ENCODE peak calls at places on chromosomes 7 and 10, in eight cellular contexts. J, X, E, K, P, Q, D and U are unnamed samples.
A peak's percentile ranks its signal among the peaks of the same experiment; 100 is the strongest.

GRCh38 chr10:103062854-103063642 is 130.0 kb downstream of the NT5C2 start:
- DNase-seq in D (no peak), J (no peak), X (no peak), P (no peak), K (no peak), Q (no peak), E (peak; percentile 49), U (no peak)

GRCh38 chr7:139681812-139682135 is 96.0 kb downstream of the HIPK2 start:
- DNase-seq in D (no peak), J (no peak), K (no peak), P (no peak), Q (no peak), X (no peak), E (no peak), U (no peak)

GRCh38 chr7:18619311-18619710 is 123.8 kb downstream of the HDAC9 start:
- DNase-seq in K (no peak), Q (no peak), X (no peak), P (no peak), D (no peak), E (no peak), J (no peak), U (no peak)

GRCh38 chr7:50211306-50212015 is 93.1 kb upstream of the IKZF1 start:
- DNase-seq in E (peak; percentile 30), Q (no peak), D (no peak), X (no peak), P (no peak), J (no peak), K (no peak), U (no peak)

GRCh38 chr7:1586126-1586826 is 16.4 kb upstream of the PSMG3 start:
- DNase-seq in D (no peak), E (no peak), X (no peak), K (no peak), J (no peak), Q (no peak), P (no peak), U (no peak)

GRCh38 chr10:48805411-48805810 is 120.7 kb downstream of the WDFY4 start:
- DNase-seq in Q (no peak), E (no peak), K (no peak), X (no peak), P (no peak), J (no peak), D (no peak), U (no peak)

GRCh38 chr7:1324028-1324900 is 91.6 kb downstream of the UNCX start:
- DNase-seq in Q (no peak), P (no peak), K (no peak), D (no peak), J (peak; percentile 4), E (no peak), X (no peak), U (no peak)

GRCh38 chr7:107878636-107879035 is 12.3 kb upstream of the DLD start:
- DNase-seq in J (no peak), X (no peak), Q (peak; percentile 14), D (no peak), K (no peak), E (no peak), P (no peak), U (no peak)

GRCh38 chr10:124600051-124600880 is 138.6 kb downstream of the LHPP start:
- DNase-seq in E (no peak), X (no peak), J (no peak), K (no peak), D (no peak), Q (no peak), P (no peak), U (no peak)

GRCh38 chr10:101818958-101819633 is 852 bp upstream of the OGA start:
- DNase-seq in P (no peak), X (no peak), E (no peak), D (peak; percentile 47), J (no peak), Q (peak; percentile 25), K (no peak), U (no peak)

GRCh38 chr7:143305423-143306070 is 10.4 kb upstream of the CLCN1 start:
- DNase-seq in P (no peak), Q (peak; percentile 41), E (peak; percentile 92), D (no peak), X (peak; percentile 78), K (peak; percentile 87), J (peak; percentile 57), U (no peak)

GRCh38 chr10:52187521-52188258 is 126.4 kb upstream of the DKK1 start:
- DNase-seq in D (no peak), J (no peak), E (no peak), P (no peak), Q (no peak), K (no peak), X (no peak), U (no peak)

GRCh38 chr7:88306590-88307048 is at the start of gene STEAP4:
- DNase-seq in E (peak; percentile 84), P (peak; percentile 63), Q (peak; percentile 78), D (peak; percentile 65), K (peak; percentile 71), X (peak; percentile 84), J (no peak), U (no peak)

GRCh38 chr10:86759073-86759672 is 2.8 kb downstream of the BMPR1A start:
- DNase-seq in J (no peak), K (no peak), Q (no peak), X (no peak), D (no peak), P (no peak), E (no peak), U (no peak)

GRCh38 chr10:7756360-7756992 is 31.3 kb downstream of the KIN start:
- DNase-seq in J (peak; percentile 52), D (no peak), P (no peak), Q (peak; percentile 14), E (peak; percentile 55), X (no peak), K (no peak), U (no peak)

GRCh38 chr10:30455816-30456215 is 21.8 kb downstream of the MAP3K8 start:
- DNase-seq in D (no peak), X (no peak), E (no peak), K (no peak), Q (no peak), J (no peak), P (no peak), U (no peak)

GRCh38 chr7:68470836-68471235 is 1127.4 kb upstream of the AUTS2 start:
- DNase-seq in P (no peak), D (no peak), X (no peak), E (no peak), K (no peak), Q (no peak), J (no peak), U (no peak)

GRCh38 chr7:123647106-123647730 is 8.4 kb upstream of the LMOD2 start:
- DNase-seq in J (no peak), K (no peak), E (no peak), X (no peak), P (no peak), Q (peak; percentile 58), D (no peak), U (no peak)

GRCh38 chr10:4450981-4451501 is 375.0 kb upstream of the AKR1E2 start:
- DNase-seq in Q (peak; percentile 81), D (no peak), X (no peak), E (no peak), J (peak; percentile 96), P (no peak), K (no peak), U (peak; percentile 2)

GRCh38 chr7:127514499-127514898 is 70.9 kb downstream of the GCC1 start:
- DNase-seq in D (no peak), P (no peak), E (no peak), Q (peak; percentile 11), J (peak; percentile 21), X (no peak), K (no peak), U (no peak)

GRCh38 chr7:771241-772004 is 44.3 kb upstream of the PRKAR1B start:
- DNase-seq in D (peak; percentile 91), P (no peak), K (no peak), Q (no peak), J (peak; percentile 72), E (no peak), X (peak; percentile 44), U (peak; percentile 42)

GRCh38 chr7:96315109-96315480 is 6.8 kb downstream of the SLC25A13 start:
- DNase-seq in D (no peak), K (no peak), Q (no peak), E (no peak), X (no peak), J (no peak), P (no peak), U (no peak)

GRCh38 chr10:96370575-96371157 is 11.9 kb upstream of the OPALIN start:
- DNase-seq in E (peak; percentile 92), X (peak; percentile 43), J (peak; percentile 61), P (no peak), D (peak; percentile 39), K (no peak), Q (peak; percentile 21), U (no peak)

GRCh38 chr7:99557196-99557607 is 1.2 kb upstream of the ZNF655 start:
- DNase-seq in K (no peak), E (no peak), D (no peak), J (no peak), X (no peak), Q (no peak), P (no peak), U (no peak)

GRCh38 chr10:12221323-12222298 is 25.6 kb downstream of the CDC123 start:
- DNase-seq in Q (peak; percentile 6), D (no peak), J (no peak), K (no peak), E (no peak), P (no peak), X (no peak), U (no peak)

GRCh38 chr7:151868805-151869188 is 8.1 kb downstream of the PRKAG2 start:
- DNase-seq in X (no peak), E (no peak), Q (no peak), J (no peak), P (no peak), D (no peak), K (no peak), U (no peak)
- H3K4me3 ChIP-seq in X (no peak overlapping the region), E (no peak overlapping the region), Q (no peak overlapping the region), J (no peak overlapping the region), P (no peak overlapping the region), D (peak overlapping the region; percentile 12), K (no peak overlapping the region), U (no peak overlapping the region)

GRCh38 chr7:26492816-26493215 is 201.2 kb downstream of the SNX10 start:
- DNase-seq in K (no peak), J (peak; percentile 36), D (no peak), X (no peak), Q (no peak), P (no peak), E (no peak), U (no peak)
- TF ChIP-seq CTCF in K (no peak), J (no peak), D (no peak), X (no peak), Q (no peak), P (no peak), E (no peak), U (no peak)

DNA sequence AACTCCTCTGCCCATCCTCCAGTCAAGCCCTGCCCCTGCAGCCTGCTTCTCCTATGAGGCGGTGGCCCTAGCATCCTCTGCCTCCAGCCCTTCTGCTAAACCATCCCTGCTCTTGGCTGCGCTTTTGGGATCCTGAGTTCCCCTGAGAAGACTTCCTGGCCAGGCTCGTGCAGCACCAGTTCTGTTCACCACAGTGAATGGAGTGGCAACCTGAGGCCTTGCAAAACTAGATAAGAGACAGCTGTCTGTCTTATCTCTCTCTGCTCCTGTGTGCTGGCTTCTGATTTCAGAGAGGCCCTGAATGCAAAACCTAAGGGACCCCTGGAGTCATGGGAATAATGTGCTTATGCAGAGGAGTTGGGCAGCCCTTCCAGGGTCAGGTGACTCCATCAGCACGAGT is 119.2 kb downstream of the TMEM178B start:
- DNase-seq in X (no peak), E (no peak), P (no peak), D (no peak), Q (no peak), J (no peak), K (no peak), U (no peak)
- H3K36me3 ChIP-seq in X (no peaks in the 10 kb centered on the region), E (no peaks in the 10 kb centered on the region), P (no peaks in the 10 kb centered on the region), D (no peaks in the 10 kb centered on the region), Q (no peaks in the 10 kb centered on the region), J (no peaks in the 10 kb centered on the region), K (no peaks in the 10 kb centered on the region), U (no peaks in the 10 kb centered on the region)

GRCh38 chr7:130369110-130369711 is 11.1 kb upstream of the CPA1 start:
- DNase-seq in J (peak; percentile 72), D (no peak), E (no peak), Q (no peak), K (no peak), P (no peak), X (no peak), U (no peak)
- H3K4me3 ChIP-seq in J (no peak overlapping the region), D (no peak overlapping the region), E (no peak overlapping the region), Q (no peak overlapping the region), K (no peak overlapping the region), P (no peak overlapping the region), X (no peak overlapping the region), U (no peak overlapping the region)